ENCODE peak calls at places on chromosomes 5 and 9, in nine cellular contexts. V is breast epithelium, J is HCT116, H is adipocyte, P is IMR-90, S is neuronal stem cell, B is adrenal gland, U is A549, Z is mammary epithelial cell. G is an unnamed sample.

GRCh38 chr5:134003957-134004625 is 684 bp downstream of the VDAC1 start:
- DNase-seq in J (no peak), Z (peak; percentile 52), V (peak; percentile 53), B (peak; percentile 67), P (peak; percentile 42), S (peak; percentile 37), U (no peak), H (peak; percentile 80), G (peak; percentile 57)

GRCh38 chr9:21096172-21096900 is 18.6 kb upstream of the IFNB1 start:
- DNase-seq in B (peak; percentile 12), J (no peak), P (peak; percentile 61), Z (peak; percentile 82), U (no peak), H (peak; percentile 73), V (no peak), S (no peak), G (peak; percentile 57)

GRCh38 chr5:154190652-154191304 is at the start of gene GALNT10:
- DNase-seq in V (no peak), B (peak; percentile 66), H (peak; percentile 88), J (peak; percentile 21), P (peak; percentile 66), U (peak; percentile 59), Z (peak; percentile 53), S (peak; percentile 54), G (peak; percentile 76)

GRCh38 chr9:68427216-68427994 is 71.0 kb downstream of the PGM5 start:
- DNase-seq in V (no peak), B (no peak), Z (no peak), S (no peak), P (no peak), H (no peak), U (no peak), J (no peak), G (no peak)

GRCh38 chr5:122330881-122331280 is 18.8 kb downstream of the SNCAIP start:
- DNase-seq in V (no peak), Z (no peak), S (no peak), U (no peak), B (no peak), H (no peak), P (no peak), J (no peak), G (no peak)

GRCh38 chr9:130537346-130538050 is 41.9 kb upstream of the FUBP3 start:
- DNase-seq in H (no peak), V (no peak), B (no peak), P (no peak), Z (no peak), J (no peak), U (no peak), S (no peak), G (no peak)

GRCh38 chr5:143041972-143042770 is 272.0 kb downstream of the ARHGAP26 start:
- DNase-seq in Z (no peak), V (no peak), P (peak; percentile 68), S (no peak), B (no peak), H (no peak), J (no peak), U (no peak), G (no peak)

GRCh38 chr5:79255786-79256557 is 20.0 kb downstream of the JMY start:
- DNase-seq in U (peak; percentile 52), Z (peak; percentile 36), H (peak; percentile 17), J (peak; percentile 31), P (peak; percentile 46), V (no peak), S (peak; percentile 21), B (peak; percentile 60), G (no peak)

GRCh38 chr5:34898258-34898895 is 16.9 kb downstream of the RAD1 start:
- DNase-seq in B (peak; percentile 68), H (peak; percentile 92), J (peak; percentile 44), U (peak; percentile 56), Z (peak; percentile 43), P (peak; percentile 77), S (peak; percentile 51), V (peak; percentile 40), G (peak; percentile 30)

GRCh38 chr9:82115900-82116299 is 127.3 kb downstream of the SPATA31D1 start:
- DNase-seq in S (no peak), Z (no peak), V (no peak), H (no peak), P (no peak), J (no peak), B (no peak), U (no peak), G (no peak)

GRCh38 chr5:121503111-121503840 is 348.4 kb upstream of the FTMT start:
- DNase-seq in B (peak; percentile 8), P (no peak), S (peak; percentile 14), V (no peak), Z (no peak), J (peak; percentile 41), H (peak; percentile 45), U (no peak), G (no peak)

GRCh38 chr5:138724470-138725146 is 28.6 kb upstream of the CTNNA1 start:
- DNase-seq in P (no peak), Z (peak; percentile 82), J (no peak), S (no peak), U (no peak), V (peak; percentile 93), B (peak; percentile 49), H (peak; percentile 76), G (no peak)

GRCh38 chr9:4207476-4207875 is 92.4 kb downstream of the GLIS3 start:
- DNase-seq in P (no peak), J (no peak), S (no peak), V (no peak), H (no peak), Z (no peak), B (no peak), U (no peak), G (no peak)

GRCh38 chr5:95446009-95446408 is 54.8 kb downstream of the FAM81B start:
- DNase-seq in U (no peak), J (peak; percentile 10), Z (peak; percentile 87), V (no peak), H (peak; percentile 69), B (no peak), P (peak; percentile 40), S (no peak), G (no peak)

GRCh38 chr5:68253612-68254341 is 38.2 kb downstream of the PIK3R1 start:
- DNase-seq in Z (no peak), U (no peak), B (no peak), P (no peak), J (no peak), S (no peak), V (no peak), H (no peak), G (no peak)

GRCh38 chr5:111863801-111864200 is 106.8 kb upstream of the NREP start:
- DNase-seq in P (peak; percentile 56), J (no peak), H (no peak), Z (no peak), V (no peak), U (no peak), B (no peak), S (no peak), G (no peak)

GRCh38 chr9:132806723-132807421 is 71.2 kb downstream of the AK8 start:
- DNase-seq in U (no peak), H (no peak), S (no peak), V (peak; percentile 64), J (no peak), B (no peak), P (no peak), Z (peak; percentile 25), G (no peak)

GRCh38 chr5:42590566-42590965 is 166.1 kb upstream of the CCDC152 start:
- DNase-seq in Z (no peak), P (no peak), S (no peak), J (no peak), V (no peak), B (no peak), U (no peak), H (no peak), G (no peak)
- H3K4me3 ChIP-seq in Z (no peak overlapping the region), P (no peak overlapping the region), S (no peak overlapping the region), J (no peak overlapping the region), V (no peak overlapping the region), B (no peak overlapping the region), U (no peak overlapping the region), H (peak overlapping the region; percentile 4), G (no peak overlapping the region)

GRCh38 chr9:114367406-114367805 is 20.4 kb downstream of the AKNA start:
- DNase-seq in S (no peak), P (no peak), V (no peak), U (no peak), Z (no peak), B (peak; percentile 5), J (no peak), H (no peak), G (no peak)
- H3K4me1 ChIP-seq in S (peaks cover 13% of the 10 kb centered on the region), P (peaks cover 16% of the 10 kb centered on the region), V (no peaks in the 10 kb centered on the region), U (peaks cover 21% of the 10 kb centered on the region), Z (peaks cover 26% of the 10 kb centered on the region), B (peaks cover 25% of the 10 kb centered on the region), J (peaks cover 8% of the 10 kb centered on the region), H (peaks cover 62% of the 10 kb centered on the region), G (peaks cover 98% of the 10 kb centered on the region)

DNA sequence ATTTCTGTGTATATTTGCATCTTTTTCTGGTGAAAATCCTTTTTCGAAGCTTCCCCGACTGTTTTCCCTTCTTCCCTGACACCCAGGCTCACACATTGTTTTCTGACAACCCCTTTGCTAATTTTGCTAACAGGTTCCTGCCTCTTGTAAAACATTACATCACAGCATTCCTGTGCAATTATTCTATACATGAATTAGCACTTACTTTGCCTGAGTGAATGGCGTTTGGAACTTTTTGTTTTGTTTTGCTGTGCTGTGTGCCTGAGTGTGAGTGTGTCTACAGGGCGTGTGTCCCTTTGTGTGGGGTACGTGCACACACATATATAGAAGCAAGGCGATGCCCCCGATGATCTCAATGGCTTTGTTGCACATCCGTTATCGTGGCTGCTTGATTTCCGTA is 398.4 kb upstream of the IRX1 start:
- DNase-seq in P (no peak), B (no peak), V (no peak), H (no peak), J (no peak), U (no peak), Z (no peak), S (peak; percentile 54), G (no peak)
- H3K9me3 ChIP-seq in P (peaks cover 28% of the 10 kb centered on the region), B (no peaks in the 10 kb centered on the region), V (no peaks in the 10 kb centered on the region), H (no peaks in the 10 kb centered on the region), J (peaks cover 26% of the 10 kb centered on the region), U (no peaks in the 10 kb centered on the region), Z (peaks cover 6% of the 10 kb centered on the region), S (no peaks in the 10 kb centered on the region), G (no peaks in the 10 kb centered on the region)

DNA sequence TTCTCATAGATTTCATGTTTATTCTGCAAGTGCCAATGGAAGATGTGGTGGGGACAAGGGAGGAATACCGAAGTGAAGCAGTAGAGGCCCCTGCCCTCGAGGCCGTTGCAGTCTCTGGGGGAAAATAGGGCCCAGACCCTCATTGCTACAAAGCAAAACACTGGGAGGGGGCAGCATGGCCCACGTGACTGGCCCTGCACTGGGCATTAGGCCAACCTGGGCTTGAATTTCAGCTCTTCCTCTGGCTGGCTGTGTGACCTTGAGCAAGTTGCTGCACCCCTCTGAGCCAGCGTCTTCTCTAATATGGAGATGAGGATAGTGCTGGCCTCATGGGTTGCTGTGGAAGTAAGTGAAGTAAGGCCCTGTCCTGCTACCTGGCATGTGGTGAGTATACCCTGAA is 709 bp upstream of the SYNPO start:
- DNase-seq in P (no peak), S (no peak), B (peak; percentile 77), U (no peak), H (no peak), J (no peak), V (no peak), Z (no peak), G (no peak)
- H3K4me3 ChIP-seq in P (no peak overlapping the region), S (no peak overlapping the region), B (peak overlapping the region; percentile 20), U (peak overlapping the region; percentile 54), H (no peak overlapping the region), J (no peak overlapping the region), V (no peak overlapping the region), Z (no peak overlapping the region), G (no peak overlapping the region)

GRCh38 chr9:36138496-36138895 is 2.0 kb downstream of the GLIPR2 start:
- DNase-seq in V (no peak), B (no peak), U (no peak), H (no peak), S (no peak), P (no peak), J (no peak), Z (no peak), G (no peak)
- H3K4me1 ChIP-seq in V (peaks cover 15% of the 10 kb centered on the region), B (peaks cover 47% of the 10 kb centered on the region), U (peaks cover 16% of the 10 kb centered on the region), H (peaks cover 69% of the 10 kb centered on the region), S (peaks cover 15% of the 10 kb centered on the region), P (peaks cover 17% of the 10 kb centered on the region), J (peaks cover 20% of the 10 kb centered on the region), Z (peaks cover 12% of the 10 kb centered on the region), G (peaks cover 73% of the 10 kb centered on the region)

G was measured in CD8-positive, alpha-beta memory T cell.